ENCODE peak calls at places on chromosomes 1 and 21, in four cellular contexts. S is HCT116, P is Panc1, D is endothelial cell of umbilical vein. A is an unnamed sample.

GRCh38 chr1:1042831-1043230 is 22.9 kb downstream of the AGRN start:
- DNase-seq in P (no peak), S (no peak), D (no peak), A (no peak)

GRCh38 chr1:43442756-43443155 is 11.0 kb downstream of the HYI start:
- DNase-seq in D (no peak), S (no peak), P (no peak), A (no peak)

GRCh38 chr21:35095859-35096291 is 46.8 kb upstream of the RUNX1 start:
- DNase-seq in D (no peak), S (no peak), P (no peak), A (no peak)

GRCh38 chr1:2543543-2544092 is 12.6 kb upstream of the TNFRSF14 start:
- DNase-seq in D (no peak), S (no peak), P (no peak), A (no peak)

GRCh38 chr1:1179983-1180861 is 6.5 kb downstream of the TTLL10 start:
- DNase-seq in P (no peak), D (no peak), S (no peak), A (no peak)

GRCh38 chr1:34621916-34622315 is 132.9 kb upstream of the GJB5 start:
- DNase-seq in S (no peak), D (no peak), P (no peak), A (no peak)

GRCh38 chr1:22850681-22851080 is 122.0 kb downstream of the LACTBL1 start:
- DNase-seq in S (no peak), D (peak; percentile 83), P (no peak), A (no peak)

GRCh38 chr1:244375061-244375460 is 76.6 kb downstream of the ADSS2 start:
- DNase-seq in S (no peak), P (no peak), D (peak; percentile 52), A (no peak)

GRCh38 chr1:236269439-236269838 is 12.3 kb downstream of the ERO1B start:
- DNase-seq in P (no peak), D (no peak), S (no peak), A (no peak)

GRCh38 chr1:28893403-28894102 is 20.8 kb upstream of the EPB41 start:
- DNase-seq in S (no peak), D (no peak), P (no peak), A (no peak)

GRCh38 chr21:41726058-41726558 is 40.7 kb downstream of the RIPK4 start:
- DNase-seq in P (no peak), S (no peak), D (no peak), A (no peak)

GRCh38 chr1:178485467-178486098 is 11.2 kb downstream of the CLEC20A start:
- DNase-seq in S (no peak), P (no peak), D (peak; percentile 41), A (no peak)

GRCh38 chr1:15322648-15323350 is 75.8 kb downstream of the FHAD1 start:
- DNase-seq in S (no peak), D (peak; percentile 34), P (no peak), A (no peak)

GRCh38 chr1:22380024-22380785 is 71.4 kb upstream of the ZBTB40 start:
- DNase-seq in P (no peak), S (no peak), D (no peak), A (no peak)

GRCh38 chr1:3370856-3371703 is 83.4 kb upstream of the ARHGEF16 start:
- DNase-seq in P (no peak), S (no peak), D (no peak), A (no peak)

GRCh38 chr1:24535021-24535424 is 20.9 kb upstream of the NCMAP start:
- DNase-seq in P (no peak), D (no peak), S (no peak), A (peak; percentile 39)

GRCh38 chr1:159751022-159751421 is 29.7 kb upstream of the DUSP23 start:
- DNase-seq in D (no peak), S (no peak), P (no peak), A (no peak)

GRCh38 chr1:185376840-185377635 is 60.0 kb upstream of the IVNS1ABP start:
- DNase-seq in D (no peak), P (no peak), S (no peak), A (no peak)

GRCh38 chr1:24970399-24970753 is 40.3 kb upstream of the RUNX3 start:
- DNase-seq in S (no peak), P (no peak), D (no peak), A (no peak)

GRCh38 chr1:107323765-107324164 is 182.9 kb downstream of the NTNG1 start:
- DNase-seq in S (no peak), D (no peak), P (no peak), A (no peak)

GRCh38 chr1:224433671-224434446 is 738 bp downstream of the WDR26 start:
- DNase-seq in P (no peak), D (peak; percentile 46), S (no peak), A (peak; percentile 23)

GRCh38 chr1:9435101-9435636 is 104.1 kb upstream of the SLC25A33 start:
- DNase-seq in P (no peak), D (peak; percentile 68), S (no peak), A (no peak)
- TF ChIP-seq POLR2AphosphoS5 in P (no peak), D (no peak), S (no peak), A (no peak)

DNA sequence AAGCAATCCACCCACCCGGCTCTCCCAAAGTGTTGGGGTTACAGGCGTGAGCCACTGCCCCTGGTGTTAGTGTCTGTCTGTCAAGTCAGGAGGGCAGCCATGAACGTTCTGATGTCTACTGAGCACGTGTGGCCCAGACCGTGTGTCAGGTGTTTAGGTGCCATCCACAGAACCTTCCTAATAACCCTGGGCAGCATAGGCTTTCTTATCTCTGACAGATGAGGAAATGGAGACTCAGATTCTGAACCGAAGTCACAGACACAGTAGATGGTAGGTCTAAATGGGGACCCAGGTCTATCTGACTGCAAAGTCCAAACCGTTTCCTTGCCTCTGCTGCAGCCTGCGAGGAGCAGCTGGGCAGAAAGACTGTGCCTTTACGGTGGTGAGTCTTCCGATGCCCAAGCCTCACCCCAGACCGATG is 622 bp upstream of the IL6R start:
- DNase-seq in S (no peak), P (no peak), D (no peak), A (no peak)
- H3K4me3 ChIP-seq in S (peak overlapping the region; percentile 61), P (peak overlapping the region; percentile 73), D (peak overlapping the region; percentile 23), A (peak overlapping the region; percentile 69)

DNA sequence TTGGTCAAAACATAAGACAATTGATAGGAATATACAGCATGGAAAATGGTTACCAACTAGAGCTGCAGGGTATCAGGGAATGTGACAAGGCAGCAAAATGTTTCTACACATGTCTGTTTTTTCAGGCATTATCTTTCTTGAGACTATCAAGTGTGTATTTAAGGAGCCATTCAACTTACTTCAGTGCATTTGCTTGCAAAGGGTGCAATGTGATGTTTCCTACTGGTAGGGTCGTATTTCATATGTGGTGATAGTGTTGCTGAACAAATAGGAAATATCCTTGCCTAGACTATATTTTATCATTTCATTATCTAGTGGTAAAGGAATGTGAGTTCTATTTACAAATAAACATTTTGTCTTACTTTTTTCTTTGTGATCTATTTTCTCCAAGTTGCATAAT is 42.4 kb downstream of the PTPRC start:
- DNase-seq in S (no peak), D (peak; percentile 11), P (no peak), A (no peak)
- TF ChIP-seq POLR2AphosphoS5 in S (no peak), D (no peak), P (no peak), A (no peak)

DNA sequence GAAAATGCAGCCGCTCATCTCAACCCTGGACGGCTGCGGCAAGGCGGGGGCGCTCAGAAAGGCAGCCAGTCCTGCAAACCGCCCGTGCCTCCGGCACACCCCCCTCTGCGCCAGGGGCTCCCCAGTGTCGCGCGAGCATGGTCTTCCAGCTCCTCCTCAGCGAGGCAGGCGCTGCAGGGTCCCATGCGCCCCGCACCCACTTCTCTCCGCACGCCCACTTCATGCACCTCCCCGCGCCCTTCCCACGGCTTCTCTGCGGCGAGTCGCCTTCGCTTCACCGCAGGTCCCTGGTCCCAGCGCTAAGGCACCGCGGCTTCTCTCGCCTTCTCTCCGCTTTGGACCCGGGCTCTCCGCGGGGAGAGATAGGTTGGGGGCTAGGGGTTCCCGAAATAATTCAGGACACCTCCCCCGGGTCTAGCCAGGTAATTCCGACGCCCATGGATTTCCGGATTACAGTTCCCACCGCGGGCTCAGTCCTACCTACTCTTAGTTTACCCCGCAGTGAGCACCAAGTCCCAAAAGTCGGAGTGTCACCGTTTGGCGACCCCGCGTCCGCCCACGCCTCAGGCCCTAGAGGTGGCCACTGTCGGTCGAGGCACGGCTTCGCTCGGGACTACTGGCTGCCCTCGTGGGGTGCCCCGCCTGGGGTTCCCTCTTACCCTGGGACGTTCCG is 67.5 kb downstream of the SYT2 start:
- DNase-seq in P (no peak), D (no peak), S (no peak), A (no peak)
- H3K4me3 ChIP-seq in P (peak overlapping the region; percentile 32), D (no peak overlapping the region), S (no peak overlapping the region), A (no peak overlapping the region)